ENCODE peak calls at places on chromosomes 4 and X, in eight cellular contexts. I, S, G, K, O, C, Z and T are unnamed samples.

GRCh38 chr4:36285784-36286480 is 4.5 kb downstream of the DTHD1 start:
- DNase-seq in S (peak; percentile 48), C (peak; percentile 65), K (peak; percentile 18), G (no peak), I (peak; percentile 79), O (no peak), Z (no peak), T (peak; percentile 61)

GRCh38 chr4:36281384-36282106 is at the start of gene DTHD1:
- DNase-seq in G (no peak), C (no peak), O (no peak), Z (no peak), I (peak; percentile 35), K (no peak), S (no peak), T (no peak)

GRCh38 chr4:77156912-77157858 is at the start of gene CCNG2:
- DNase-seq in C (peak; percentile 92), Z (peak; percentile 48), K (peak; percentile 72), S (peak; percentile 78), I (peak; percentile 81), O (peak; percentile 93), G (peak; percentile 86), T (peak; percentile 89)

GRCh38 chrX:40008841-40009461 is 88.8 kb downstream of the BCOR start:
- DNase-seq in K (no peak), I (peak; percentile 61), O (no peak), G (no peak), Z (no peak), C (no peak), S (peak; percentile 32), T (no peak)

GRCh38 chr4:8664976-8665375 is 72.4 kb downstream of the CPZ start:
- DNase-seq in C (no peak), S (no peak), G (no peak), O (no peak), K (no peak), I (no peak), Z (no peak), T (no peak)

GRCh38 chrX:41482153-41482850 is 35.2 kb downstream of the NYX start:
- DNase-seq in K (no peak), O (no peak), Z (no peak), I (no peak), S (no peak), C (no peak), G (no peak), T (no peak)

GRCh38 chr4:138235419-138235952 is 6.7 kb downstream of the SLC7A11 start:
- DNase-seq in I (no peak), G (no peak), K (no peak), Z (no peak), C (no peak), O (no peak), S (no peak), T (no peak)

GRCh38 chr4:99803702-99804101 is 12.9 kb upstream of the DAPP1 start:
- DNase-seq in G (no peak), C (no peak), K (no peak), S (no peak), I (no peak), Z (no peak), O (no peak), T (no peak)

GRCh38 chrX:103730746-103731508 is 20.2 kb downstream of the TMEM31 start:
- DNase-seq in G (no peak), I (no peak), S (no peak), C (no peak), K (no peak), O (no peak), Z (no peak), T (no peak)